ENCODE peak calls at places on chromosome 18, in ten cellular contexts. J is brain microvascular endothelial cell; M is stimulated activated naive CD8-positive, alpha-beta T cell treated with anti-CD3 and anti-CD28 coated beads, Interleukin-15, Interleukin-2, amounts not matched to agents 100 U/mL and 50 U/mL, for 24 hours; C is nephron progenitor cell; Y is activated CD4-positive, CD25-positive, alpha-beta regulatory T cell; Q is naive B cell; E is Panc1; L is T1000; P is Jurkat, Clone E6-1; R is occipital lobe. S is an unnamed sample.

GRCh38 chr18:69935319-69936190 is 12.1 kb downstream of the CD226 start:
- DNase-seq in J (no peak), M (peak), C (no peak), Y (peak), Q (no peak), E (no peak), L (no peak), P (peak), R (no peak), S (no peak)

GRCh38 chr18:44968336-44968735 is 287.6 kb downstream of the SETBP1 start:
- DNase-seq in J (no peak), M (no peak), C (no peak), Y (no peak), Q (no peak), E (no peak), L (no peak), P (no peak), R (no peak), S (no peak)

GRCh38 chr18:48539406-48540328 is 836 bp downstream of the CTIF start:
- DNase-seq in J (peak), M (peak), C (peak), Y (peak), Q (peak), E (no peak), L (peak), P (no peak), R (peak), S (no peak)

GRCh38 chr18:60053747-60054304 is 154.0 kb downstream of the PMAIP1 start:
- DNase-seq in J (peak), M (no peak), C (no peak), Y (no peak), Q (no peak), E (peak), L (peak), P (no peak), R (peak), S (peak)

GRCh38 chr18:47964086-47964485 is 33.6 kb upstream of the SMAD2 start:
- DNase-seq in J (no peak), M (no peak), C (no peak), Y (no peak), Q (no peak), E (no peak), L (no peak), P (no peak), R (no peak), S (no peak)

GRCh38 chr18:39513187-39513586 is 1947.6 kb upstream of the CELF4 start:
- DNase-seq in J (no peak), M (no peak), C (no peak), Y (no peak), Q (no peak), E (no peak), L (no peak), P (no peak), R (no peak), S (no peak)

GRCh38 chr18:75854174-75854573 is 426.7 kb upstream of the SMIM21 start:
- DNase-seq in J (no peak), M (peak), C (no peak), Y (no peak), Q (no peak), E (no peak), L (no peak), P (peak), R (no peak), S (no peak)

GRCh38 chr18:29737620-29738019 is 1304.9 kb downstream of the DSC3 start:
- DNase-seq in J (no peak), M (no peak), C (no peak), Y (no peak), Q (no peak), E (no peak), L (no peak), P (no peak), R (no peak), S (no peak)

GRCh38 chr18:67517224-67517765 is 775 bp upstream of the DSEL start:
- DNase-seq in J (no peak), M (peak), C (no peak), Y (no peak), Q (no peak), E (no peak), L (no peak), P (no peak), R (no peak), S (no peak)

GRCh38 chr18:45548614-45549013 is 66.7 kb upstream of the SLC14A2 start:
- DNase-seq in J (no peak), M (no peak), C (no peak), Y (no peak), Q (no peak), E (no peak), L (no peak), P (no peak), R (no peak), S (no peak)

GRCh38 chr18:79577451-79578395 is 101.9 kb upstream of the CTDP1 start:
- DNase-seq in J (peak), M (no peak), C (no peak), Y (no peak), Q (no peak), E (no peak), L (no peak), P (no peak), R (no peak), S (no peak)

GRCh38 chr18:11500153-11501122 is 109.0 kb upstream of the SLC35G4 start:
- DNase-seq in J (peak), M (no peak), C (no peak), Y (no peak), Q (no peak), E (peak), L (peak), P (no peak), R (no peak), S (no peak)

GRCh38 chr18:47215554-47216138 is 35.8 kb downstream of the SKOR2 start:
- DNase-seq in J (peak), M (no peak), C (peak), Y (no peak), Q (peak), E (no peak), L (no peak), P (peak), R (no peak), S (no peak)

GRCh38 chr18:4125246-4125938 is 329.7 kb downstream of the DLGAP1 start:
- DNase-seq in J (peak), M (no peak), C (no peak), Y (no peak), Q (no peak), E (no peak), L (peak), P (no peak), R (no peak), S (peak)

GRCh38 chr18:29169599-29169998 is 992.7 kb upstream of the CDH2 start:
- DNase-seq in J (no peak), M (no peak), C (no peak), Y (no peak), Q (no peak), E (no peak), L (no peak), P (no peak), R (no peak), S (no peak)

GRCh38 chr18:57950542-57950941 is 93.5 kb upstream of the NEDD4L start:
- DNase-seq in J (no peak), M (no peak), C (no peak), Y (no peak), Q (no peak), E (no peak), L (no peak), P (no peak), R (no peak), S (no peak)

GRCh38 chr18:45617284-45617683 is 2.0 kb downstream of the SLC14A2 start:
- DNase-seq in J (peak), M (no peak), C (no peak), Y (no peak), Q (no peak), E (no peak), L (peak), P (no peak), R (no peak), S (no peak)

GRCh38 chr18:35430721-35431441 is 53.7 kb upstream of the ZNF396 start:
- DNase-seq in J (no peak), M (no peak), C (no peak), Y (no peak), Q (no peak), E (no peak), L (no peak), P (no peak), R (no peak), S (peak)

GRCh38 chr18:32040936-32041335 is 22.3 kb downstream of the RNF125 start:
- DNase-seq in J (no peak), M (peak), C (no peak), Y (no peak), Q (peak), E (no peak), L (no peak), P (peak), R (no peak), S (no peak)

GRCh38 chr18:37532917-37533316 is 32.7 kb downstream of the CELF4 start:
- DNase-seq in J (no peak), M (no peak), C (no peak), Y (no peak), Q (no peak), E (no peak), L (no peak), P (no peak), R (peak), S (no peak)